ENCODE peak calls at places on chromosome 14, in nine cellular contexts. M, F, I, R, Y, L, C, H and G are unnamed samples.

GRCh38 chr14:105419305-105420091 is at the start of gene MTA1:
- DNase-seq in M (peak), F (no peak), I (no peak), R (peak), Y (peak), L (peak), C (peak), H (peak), G (no peak)

GRCh38 chr14:95814363-95815225 is 62.0 kb upstream of the TUNAR start:
- DNase-seq in M (no peak), F (no peak), I (no peak), R (no peak), Y (no peak), L (no peak), C (no peak), H (no peak), G (no peak)

GRCh38 chr14:82388488-82388887 is 854.8 kb upstream of the SEL1L start:
- DNase-seq in M (no peak), F (no peak), I (no peak), R (no peak), Y (no peak), L (no peak), C (no peak), H (no peak), G (peak)

GRCh38 chr14:33589334-33589733 is 361.5 kb downstream of the EGLN3 start:
- DNase-seq in M (no peak), F (no peak), I (peak), R (peak), Y (no peak), L (no peak), C (no peak), H (peak), G (peak)

GRCh38 chr14:85165091-85165490 is 364.9 kb upstream of the FLRT2 start:
- DNase-seq in M (no peak), F (no peak), I (no peak), R (peak), Y (no peak), L (no peak), C (no peak), H (no peak), G (no peak)

GRCh38 chr14:51844482-51844881 is 15.9 kb upstream of the GNG2 start:
- DNase-seq in M (no peak), F (no peak), I (no peak), R (no peak), Y (peak), L (no peak), C (no peak), H (no peak), G (no peak)

GRCh38 chr14:96747006-96747405 is 50.2 kb upstream of the VRK1 start:
- DNase-seq in M (no peak), F (no peak), I (no peak), R (no peak), Y (no peak), L (no peak), C (no peak), H (no peak), G (no peak)

GRCh38 chr14:29712586-29712985 is 215.1 kb downstream of the PRKD1 start:
- DNase-seq in M (no peak), F (no peak), I (no peak), R (no peak), Y (no peak), L (no peak), C (no peak), H (no peak), G (no peak)